ENCODE peak calls at places on chromosomes 5 and 9, in ten cellular contexts. I is stomach; B is NCI-H1694 treated with DMSO at 0.1 percent for 48 hours; S is activated T-helper 1 cell treated with anti-CD3 and anti-CD28 coated beads, Interleukin-2, amount 50 U/mL, for 16 hours; N is NK-92 treated with Interleukin-12 subunit alpha and Interleukin-12 subunit beta, amount 100 ng/mL, for 24 hours; D is left colon; V is activated naive CD8-positive, alpha-beta T cell treated with anti-CD3 and anti-CD28 coated beads, Interleukin-2, amount 50 U/mL, for 24 hours; W is NCI-H69; C is stimulated activated CD8-positive, alpha-beta memory T cell treated with anti-CD3 and anti-CD28 coated beads, Interleukin-7, amount 100 ng/mL, for 24 hours; T is effector memory CD4-positive, alpha-beta T cell. F is an unnamed sample.

GRCh38 chr9:98495530-98495929 is 213.2 kb downstream of the GABBR2 start:
- DNase-seq in V (no peak), W (peak), B (no peak), C (no peak), T (no peak), N (no peak), D (no peak), I (no peak), S (no peak), F (no peak)

GRCh38 chr5:42157215-42157614 is 232.1 kb downstream of the FBXO4 start:
- DNase-seq in I (no peak), V (no peak), D (no peak), S (no peak), B (no peak), W (no peak), T (no peak), C (no peak), N (no peak), F (no peak)

GRCh38 chr9:123267481-123268239 is 726 bp downstream of the STRBP start:
- DNase-seq in W (peak), S (peak), C (no peak), N (no peak), T (no peak), I (peak), V (no peak), B (no peak), D (peak), F (peak)

GRCh38 chr5:27158775-27159174 is 120.4 kb upstream of the CDH9 start:
- DNase-seq in C (no peak), W (no peak), D (no peak), B (no peak), I (no peak), N (no peak), V (no peak), T (no peak), S (no peak), F (no peak)

GRCh38 chr5:126309860-126310259 is 113.3 kb upstream of the GRAMD2B start:
- DNase-seq in N (no peak), B (no peak), S (no peak), V (no peak), W (no peak), D (no peak), T (no peak), C (no peak), I (no peak), F (no peak)

GRCh38 chr5:68838157-68838718 is 255.6 kb upstream of the SLC30A5 start:
- DNase-seq in N (no peak), B (no peak), V (no peak), T (no peak), W (no peak), I (no peak), D (no peak), S (no peak), C (no peak), F (no peak)

GRCh38 chr5:60066502-60066901 is 173.0 kb upstream of the PDE4D start:
- DNase-seq in D (no peak), I (no peak), W (no peak), T (no peak), N (no peak), S (no peak), C (no peak), B (no peak), V (no peak), F (no peak)

GRCh38 chr9:84154320-84154719 is 173.7 kb downstream of the RMI1 start:
- DNase-seq in T (no peak), N (no peak), C (no peak), D (no peak), I (no peak), S (no peak), V (no peak), B (no peak), W (no peak), F (no peak)

GRCh38 chr9:112486221-112487007 is at the start of gene KIAA1958:
- DNase-seq in V (peak), C (peak), S (peak), I (peak), N (peak), B (peak), D (peak), W (peak), T (peak), F (peak)

GRCh38 chr9:31847963-31848362 is 536.5 kb upstream of the ACO1 start:
- DNase-seq in N (no peak), B (no peak), I (no peak), V (no peak), C (no peak), D (no peak), S (no peak), W (no peak), T (no peak), F (no peak)

GRCh38 chr9:28887188-28887884 is 1314.1 kb upstream of the C9orf72 start:
- DNase-seq in N (no peak), S (no peak), C (no peak), W (peak), I (no peak), D (no peak), V (no peak), B (no peak), T (no peak), F (no peak)

GRCh38 chr5:74201334-74202081 is 439.0 kb downstream of the ENC1 start:
- DNase-seq in S (no peak), I (peak), D (no peak), B (no peak), W (peak), T (no peak), N (no peak), C (no peak), V (no peak), F (peak)

GRCh38 chr5:131589510-131590348 is 45.3 kb downstream of the RAPGEF6 start:
- DNase-seq in T (no peak), I (no peak), B (peak), W (peak), D (peak), S (no peak), C (no peak), N (no peak), V (no peak), F (no peak)

GRCh38 chr5:57862471-57863282 is 380.1 kb upstream of the ACTBL2 start:
- DNase-seq in N (no peak), S (no peak), C (no peak), I (no peak), T (no peak), B (no peak), D (no peak), W (no peak), V (no peak), F (no peak)

GRCh38 chr5:178143901-178144300 is 9.8 kb downstream of the NHP2 start:
- DNase-seq in V (no peak), I (no peak), W (peak), N (no peak), T (no peak), D (no peak), C (no peak), S (no peak), B (peak), F (no peak)

GRCh38 chr9:113879318-113879717 is 3.2 kb downstream of the ZNF618 start:
- DNase-seq in D (no peak), W (no peak), S (no peak), I (no peak), T (no peak), V (no peak), N (no peak), C (no peak), B (no peak), F (no peak)

GRCh38 chr9:100222674-100223073 is 123.6 kb downstream of the INVS start:
- DNase-seq in C (no peak), N (no peak), W (peak), V (no peak), D (no peak), B (no peak), S (no peak), T (no peak), I (no peak), F (no peak)

GRCh38 chr5:138955013-138955660 is 80.0 kb upstream of the LRRTM2 start:
- DNase-seq in D (peak), S (no peak), W (peak), V (no peak), I (peak), B (peak), N (no peak), C (no peak), T (no peak), F (peak)

GRCh38 chr9:31470051-31470450 is 914.4 kb upstream of the ACO1 start:
- DNase-seq in T (no peak), I (no peak), D (no peak), C (no peak), W (no peak), B (no peak), V (no peak), N (no peak), S (no peak), F (no peak)

GRCh38 chr5:57176350-57176857 is 2.5 kb downstream of the GPBP1 start:
- DNase-seq in C (no peak), S (no peak), D (no peak), T (no peak), I (no peak), N (no peak), V (no peak), B (no peak), W (no peak), F (no peak)

GRCh38 chr9:113593682-113594281 is 130.3 kb downstream of the RGS3 start:
- DNase-seq in N (no peak), B (no peak), V (no peak), S (no peak), I (peak), T (no peak), C (no peak), D (peak), W (peak), F (peak)

GRCh38 chr5:141039517-141039916 is 11.7 kb upstream of the PCDHB1 start:
- DNase-seq in T (no peak), W (peak), D (no peak), B (no peak), S (no peak), V (no peak), I (no peak), C (no peak), N (no peak), F (no peak)

GRCh38 chr5:60274704-60275103 is 381.2 kb upstream of the PDE4D start:
- DNase-seq in V (no peak), N (no peak), S (no peak), W (no peak), T (no peak), D (no peak), B (peak), I (no peak), C (no peak), F (no peak)

GRCh38 chr9:27726244-27727141 is 153.2 kb upstream of the C9orf72 start:
- DNase-seq in I (peak), B (peak), N (peak), W (peak), V (peak), S (no peak), D (peak), C (peak), T (peak), F (no peak)